ENCODE peak calls at places on chromosomes 6 and 20, in six cellular contexts. One of them, this sample, is unnamed.

GRCh38 chr20:20463933-20464374 is 96.0 kb downstream of the INSM1 start:
- DNase-seq in breast epithelium: no peak
- DNase-seq in heart left ventricle: no peak
- DNase-seq in stomach: no peak
- DNase-seq in GM12891: no peak
- DNase-seq in uterus: no peak
- DNase-seq in this sample: no peak

GRCh38 chr6:25137497-25137896 is 141.7 kb upstream of the CARMIL1 start:
- DNase-seq in breast epithelium: no peak
- DNase-seq in heart left ventricle: no peak
- DNase-seq in stomach: no peak
- DNase-seq in GM12891: no peak
- DNase-seq in uterus: no peak
- DNase-seq in this sample: no peak

GRCh38 chr6:154478021-154478651 is 32.3 kb downstream of the CNKSR3 start:
- DNase-seq in breast epithelium: no peak
- DNase-seq in heart left ventricle: peak; percentile 52
- DNase-seq in stomach: peak; percentile 42
- DNase-seq in GM12891: no peak
- DNase-seq in uterus: no peak
- DNase-seq in this sample: no peak

GRCh38 chr6:108652375-108652774 is 91.7 kb downstream of the FOXO3 start:
- DNase-seq in breast epithelium: no peak
- DNase-seq in heart left ventricle: no peak
- DNase-seq in stomach: no peak
- DNase-seq in GM12891: no peak
- DNase-seq in uterus: no peak
- DNase-seq in this sample: no peak

GRCh38 chr20:31595654-31596411 is 9.3 kb upstream of the ID1 start:
- DNase-seq in breast epithelium: peak; percentile 72
- DNase-seq in heart left ventricle: peak; percentile 90
- DNase-seq in stomach: peak; percentile 65
- DNase-seq in GM12891: no peak
- DNase-seq in uterus: peak; percentile 65
- DNase-seq in this sample: peak; percentile 71

GRCh38 chr6:89050155-89050554 is 30.4 kb upstream of the PNRC1 start:
- DNase-seq in breast epithelium: peak; percentile 62
- DNase-seq in heart left ventricle: peak; percentile 50
- DNase-seq in stomach: no peak
- DNase-seq in GM12891: no peak
- DNase-seq in uterus: peak; percentile 44
- DNase-seq in this sample: no peak

GRCh38 chr6:158605266-158605878 is 39.2 kb downstream of the DYNLT1 start:
- DNase-seq in breast epithelium: no peak
- DNase-seq in heart left ventricle: no peak
- DNase-seq in stomach: peak; percentile 61
- DNase-seq in GM12891: no peak
- DNase-seq in uterus: peak; percentile 51
- DNase-seq in this sample: peak; percentile 30

GRCh38 chr6:111795558-111795957 is 77.7 kb downstream of the FYN start:
- DNase-seq in breast epithelium: no peak
- DNase-seq in heart left ventricle: no peak
- DNase-seq in stomach: no peak
- DNase-seq in GM12891: no peak
- DNase-seq in uterus: no peak
- DNase-seq in this sample: no peak

GRCh38 chr20:17569616-17570346 is at the start of gene DSTN:
- DNase-seq in breast epithelium: peak; percentile 93
- DNase-seq in heart left ventricle: peak; percentile 96
- DNase-seq in stomach: peak; percentile 95
- DNase-seq in GM12891: peak; percentile 86
- DNase-seq in uterus: peak; percentile 96
- DNase-seq in this sample: peak; percentile 80

GRCh38 chr20:17568972-17569471 is 853 bp upstream of the DSTN start:
- DNase-seq in breast epithelium: peak; percentile 92
- DNase-seq in heart left ventricle: peak; percentile 93
- DNase-seq in stomach: peak; percentile 87
- DNase-seq in GM12891: peak; percentile 29
- DNase-seq in uterus: peak; percentile 92
- DNase-seq in this sample: peak; percentile 71

GRCh38 chr20:17571153-17571527 is 1.3 kb downstream of the DSTN start:
- DNase-seq in breast epithelium: no peak
- DNase-seq in heart left ventricle: no peak
- DNase-seq in stomach: no peak
- DNase-seq in GM12891: peak; percentile 37
- DNase-seq in uterus: no peak
- DNase-seq in this sample: no peak

GRCh38 chr20:17571967-17572638 is 2.2 kb downstream of the DSTN start:
- DNase-seq in breast epithelium: no peak
- DNase-seq in heart left ventricle: no peak
- DNase-seq in stomach: no peak
- DNase-seq in GM12891: no peak
- DNase-seq in uterus: no peak
- DNase-seq in this sample: no peak

DNA sequence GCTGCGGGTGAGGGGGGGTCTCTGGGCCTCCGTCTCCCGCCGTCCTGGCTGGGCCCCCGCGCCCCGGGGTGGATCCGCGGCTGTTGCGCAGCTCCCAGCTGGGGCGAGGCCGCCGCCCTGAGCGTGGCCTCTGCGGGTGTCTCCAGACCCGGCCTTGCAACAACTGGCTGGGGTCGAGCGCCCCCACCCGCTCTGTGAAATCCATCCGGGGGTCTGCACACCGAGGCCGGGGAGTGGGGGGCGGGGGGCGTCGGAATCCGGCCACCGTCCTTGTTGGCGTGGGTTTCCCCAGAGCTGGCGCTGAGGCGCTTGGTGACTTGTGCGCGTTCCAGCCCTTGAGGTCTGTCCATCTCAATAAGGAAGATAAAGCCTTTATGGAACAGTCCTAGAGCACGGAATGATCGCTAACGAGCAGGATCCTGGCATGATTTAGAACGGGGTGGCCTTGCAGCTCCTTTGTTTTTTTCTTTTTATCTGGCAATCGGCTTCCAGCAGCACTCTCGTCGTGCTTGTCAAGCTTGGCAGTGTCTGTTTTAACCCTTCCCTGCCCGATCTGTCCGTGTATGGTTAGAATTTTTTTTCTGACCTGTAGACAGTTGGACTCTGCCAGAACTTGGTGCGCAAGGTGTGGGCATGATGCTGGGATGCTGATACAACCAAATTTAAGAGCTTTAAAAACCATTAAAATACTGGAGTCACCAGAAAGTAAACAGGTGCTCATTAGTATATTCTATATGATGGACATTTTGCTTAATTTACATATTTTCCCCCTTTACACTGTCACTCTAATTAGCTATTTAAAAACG is 675 bp downstream of the DSTN start:
- DNase-seq in breast epithelium: peak; percentile 58
- DNase-seq in heart left ventricle: peak; percentile 64
- DNase-seq in stomach: peak; percentile 58
- DNase-seq in GM12891: peak; percentile 30
- DNase-seq in uterus: peak; percentile 67
- DNase-seq in this sample: no peak
- TF ChIP-seq POLR2A in breast epithelium: no peak
- TF ChIP-seq POLR2A in heart left ventricle: no peak
- TF ChIP-seq POLR2A in stomach: no peak
- TF ChIP-seq POLR2A in GM12891: no peak
- TF ChIP-seq POLR2A in uterus: no peak
- TF ChIP-seq POLR2A in this sample: no peak

DNA sequence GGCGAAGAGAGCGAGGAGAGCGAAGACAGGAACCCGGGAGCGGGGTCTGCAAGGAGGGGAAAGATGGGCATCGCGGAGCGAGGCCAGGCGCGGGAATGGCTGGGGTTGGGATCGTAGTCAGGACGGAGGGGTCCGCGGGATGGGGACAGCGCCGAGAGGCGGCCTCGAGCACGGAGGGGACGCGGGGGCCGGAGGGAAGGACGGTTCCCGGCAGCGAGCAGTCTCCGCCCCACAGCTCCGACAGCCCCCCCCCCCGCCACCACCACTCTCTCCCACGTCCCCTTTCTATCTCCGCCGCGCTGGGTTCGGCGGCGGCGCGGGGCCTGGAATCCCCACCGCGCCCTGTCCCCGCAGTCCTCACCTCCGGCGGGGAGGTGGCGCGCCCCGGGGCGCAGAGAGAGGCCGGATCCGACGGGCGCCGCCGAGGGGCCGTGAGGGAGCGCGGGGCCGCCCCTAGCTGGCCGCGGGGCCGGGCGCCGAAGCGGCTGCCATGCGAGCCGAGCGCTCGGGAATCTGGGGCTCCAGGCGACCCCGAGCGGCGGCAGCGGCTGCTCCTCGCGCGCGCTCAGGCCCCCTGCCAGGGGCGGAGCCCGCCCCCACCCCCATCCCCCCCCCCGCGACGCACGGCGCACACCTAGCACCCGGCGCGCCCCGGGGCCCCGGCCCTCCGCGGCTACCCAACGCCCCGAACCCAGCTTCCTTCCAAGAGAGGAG is at the start of gene DLK2:
- DNase-seq in breast epithelium: no peak
- DNase-seq in heart left ventricle: no peak
- DNase-seq in stomach: no peak
- DNase-seq in GM12891: peak; percentile 69
- DNase-seq in uterus: no peak
- DNase-seq in this sample: peak; percentile 32
- TF ChIP-seq POLR2A in breast epithelium: no peak
- TF ChIP-seq POLR2A in heart left ventricle: no peak
- TF ChIP-seq POLR2A in stomach: no peak
- TF ChIP-seq POLR2A in GM12891: no peak
- TF ChIP-seq POLR2A in uterus: no peak
- TF ChIP-seq POLR2A in this sample: no peak

GRCh38 chr6:43060034-43060754 is 763 bp downstream of the KLC4 start:
- DNase-seq in breast epithelium: no peak
- DNase-seq in heart left ventricle: no peak
- DNase-seq in stomach: peak; percentile 79
- DNase-seq in GM12891: no peak
- DNase-seq in uterus: no peak
- DNase-seq in this sample: peak; percentile 36
- TF ChIP-seq POLR2A in breast epithelium: no peak
- TF ChIP-seq POLR2A in heart left ventricle: no peak
- TF ChIP-seq POLR2A in stomach: no peak
- TF ChIP-seq POLR2A in GM12891: no peak
- TF ChIP-seq POLR2A in uterus: no peak
- TF ChIP-seq POLR2A in this sample: no peak

DNA sequence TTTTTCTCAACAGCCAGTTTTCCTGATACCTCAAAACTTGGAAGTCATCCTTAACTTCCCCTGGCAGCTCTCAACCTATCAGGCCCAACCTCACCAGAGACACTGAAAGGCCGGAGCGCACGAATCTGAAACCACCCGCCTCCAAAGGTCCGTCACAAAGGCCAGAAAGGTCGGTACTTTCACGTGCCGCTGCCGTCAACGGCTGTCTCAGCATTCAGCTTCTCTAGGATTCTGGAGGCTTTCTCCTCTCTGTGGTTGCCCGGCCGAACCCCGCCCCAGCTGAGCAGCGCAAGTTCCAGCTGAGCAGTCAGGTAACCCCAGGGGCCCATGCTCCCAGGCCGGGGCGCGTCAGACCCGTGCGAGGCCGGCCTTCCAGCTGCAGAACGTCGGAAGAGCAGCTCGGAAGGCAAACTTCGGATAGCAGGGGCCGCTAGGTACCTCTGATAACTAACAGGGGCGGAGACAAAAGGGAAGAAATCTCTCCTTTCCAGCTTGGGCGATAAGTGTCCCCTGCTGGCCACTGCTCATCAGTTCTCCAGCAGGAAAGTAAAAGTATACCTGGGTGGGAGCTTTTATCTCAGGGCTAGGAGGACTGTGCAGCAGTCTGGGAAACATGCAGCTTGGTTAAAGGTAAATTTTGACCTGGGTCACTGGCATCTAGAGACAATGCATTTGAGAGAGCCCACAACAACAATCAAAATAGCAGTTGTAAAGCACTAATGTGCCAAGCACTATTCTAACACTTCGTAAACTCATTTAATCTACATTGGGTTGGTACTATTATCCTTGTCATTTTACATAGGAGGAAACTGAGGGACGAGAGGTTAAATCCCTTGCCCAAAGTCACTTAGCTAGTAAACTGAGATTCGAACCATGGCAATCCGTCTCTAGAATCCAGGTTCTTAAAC is 16.1 kb downstream of the ZSCAN12 start:
- DNase-seq in breast epithelium: peak; percentile 87
- DNase-seq in heart left ventricle: peak; percentile 93
- DNase-seq in stomach: peak; percentile 88
- DNase-seq in GM12891: peak; percentile 47
- DNase-seq in uterus: peak; percentile 85
- DNase-seq in this sample: peak; percentile 71
- TF ChIP-seq POLR2A in breast epithelium: no peak
- TF ChIP-seq POLR2A in heart left ventricle: peak; percentile 13
- TF ChIP-seq POLR2A in stomach: no peak
- TF ChIP-seq POLR2A in GM12891: peak; percentile 77
- TF ChIP-seq POLR2A in uterus: peak; percentile 24
- TF ChIP-seq POLR2A in this sample: peak; percentile 37

GRCh38 chr20:63534831-63535651 is 2.1 kb downstream of the PTK6 start:
- DNase-seq in breast epithelium: no peak
- DNase-seq in heart left ventricle: peak; percentile 24
- DNase-seq in stomach: peak; percentile 83
- DNase-seq in GM12891: no peak
- DNase-seq in uterus: peak; percentile 16
- DNase-seq in this sample: no peak

GRCh38 chr20:63533871-63534393 is 3.2 kb downstream of the PTK6 start:
- DNase-seq in breast epithelium: no peak
- DNase-seq in heart left ventricle: peak; percentile 24
- DNase-seq in stomach: peak; percentile 94
- DNase-seq in GM12891: no peak
- DNase-seq in uterus: no peak
- DNase-seq in this sample: no peak

GRCh38 chr20:63532449-63532971 is 4.7 kb downstream of the PTK6 start:
- DNase-seq in breast epithelium: no peak
- DNase-seq in heart left ventricle: peak; percentile 18
- DNase-seq in stomach: no peak
- DNase-seq in GM12891: no peak
- DNase-seq in uterus: no peak
- DNase-seq in this sample: no peak

GRCh38 chr20:63533388-63533787 is 3.8 kb downstream of the PTK6 start:
- DNase-seq in breast epithelium: no peak
- DNase-seq in heart left ventricle: peak; percentile 14
- DNase-seq in stomach: no peak
- DNase-seq in GM12891: no peak
- DNase-seq in uterus: no peak
- DNase-seq in this sample: no peak

GRCh38 chr20:63534427-63534830 is 2.7 kb downstream of the PTK6 start:
- DNase-seq in breast epithelium: no peak
- DNase-seq in heart left ventricle: peak; percentile 29
- DNase-seq in stomach: no peak
- DNase-seq in GM12891: no peak
- DNase-seq in uterus: peak; percentile 13
- DNase-seq in this sample: no peak
- TF ChIP-seq POLR2A in breast epithelium: no peak
- TF ChIP-seq POLR2A in heart left ventricle: no peak
- TF ChIP-seq POLR2A in stomach: no peak
- TF ChIP-seq POLR2A in GM12891: no peak
- TF ChIP-seq POLR2A in uterus: no peak
- TF ChIP-seq POLR2A in this sample: no peak

DNA sequence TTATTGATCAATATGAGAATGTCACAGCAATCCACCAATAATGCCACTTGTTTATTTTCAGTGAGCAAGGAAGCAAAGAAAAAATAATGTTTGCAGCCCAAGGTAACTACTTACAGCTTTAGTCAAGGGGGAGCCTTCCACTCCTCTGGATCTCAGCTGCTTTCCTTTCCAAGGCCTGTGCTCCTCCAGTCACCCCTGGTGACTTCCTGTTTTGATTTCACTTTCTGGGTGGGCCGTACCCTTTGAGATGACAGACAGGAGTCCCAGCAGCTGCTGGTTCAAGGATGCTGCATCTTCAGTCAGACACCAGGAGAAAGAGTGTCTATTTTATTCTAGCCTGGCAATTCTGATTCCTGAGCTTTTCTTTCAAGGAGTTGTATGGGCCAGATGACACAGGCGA is 5.6 kb upstream of the VNN2 start:
- DNase-seq in breast epithelium: no peak
- DNase-seq in heart left ventricle: peak; percentile 30
- DNase-seq in stomach: no peak
- DNase-seq in GM12891: peak; percentile 36
- DNase-seq in uterus: no peak
- DNase-seq in this sample: no peak
- TF ChIP-seq POLR2A in breast epithelium: no peak
- TF ChIP-seq POLR2A in heart left ventricle: no peak
- TF ChIP-seq POLR2A in stomach: no peak
- TF ChIP-seq POLR2A in GM12891: no peak
- TF ChIP-seq POLR2A in uterus: no peak
- TF ChIP-seq POLR2A in this sample: no peak